ENCODE peak calls at places on chromosomes 2 and 18, in eight cellular contexts. One of them, this sample, is unnamed.
A peak's percentile ranks its signal among the peaks of the same experiment; 100 is the strongest.

GRCh38 chr2:3193423-3194330 is 183.9 kb downstream of the EIPR1 start:
- DNase-seq in NB4: peak; percentile 61
- DNase-seq in heart left ventricle: no peak
- DNase-seq in A549: no peak
- DNase-seq in lower leg skin: no peak
- DNase-seq in spleen: peak; percentile 58
- DNase-seq in body of pancreas: no peak
- DNase-seq in K562: no peak
- DNase-seq in this sample: no peak

GRCh38 chr2:237181844-237182243 is 96.2 kb downstream of the COPS8 start:
- DNase-seq in heart left ventricle: no peak
- DNase-seq in K562: no peak
- DNase-seq in body of pancreas: no peak
- DNase-seq in lower leg skin: peak; percentile 16
- DNase-seq in A549: peak; percentile 89
- DNase-seq in spleen: no peak
- DNase-seq in NB4: no peak
- DNase-seq in this sample: no peak

GRCh38 chr18:55048892-55049291 is 89.6 kb upstream of the CCDC68 start:
- DNase-seq in lower leg skin: no peak
- DNase-seq in body of pancreas: no peak
- DNase-seq in K562: no peak
- DNase-seq in NB4: no peak
- DNase-seq in heart left ventricle: no peak
- DNase-seq in A549: peak; percentile 17
- DNase-seq in spleen: no peak
- DNase-seq in this sample: no peak

GRCh38 chr2:42102606-42103450 is 55.0 kb downstream of the PKDCC start:
- DNase-seq in lower leg skin: no peak
- DNase-seq in body of pancreas: peak; percentile 73
- DNase-seq in heart left ventricle: peak; percentile 80
- DNase-seq in K562: no peak
- DNase-seq in spleen: peak; percentile 91
- DNase-seq in A549: no peak
- DNase-seq in NB4: no peak
- DNase-seq in this sample: no peak

GRCh38 chr2:182949572-182950189 is 83.2 kb upstream of the FRZB start:
- DNase-seq in K562: peak; percentile 77
- DNase-seq in spleen: no peak
- DNase-seq in lower leg skin: no peak
- DNase-seq in NB4: peak; percentile 12
- DNase-seq in A549: peak; percentile 69
- DNase-seq in body of pancreas: peak; percentile 12
- DNase-seq in heart left ventricle: peak; percentile 58
- DNase-seq in this sample: no peak

GRCh38 chr18:46340716-46341115 is 236.5 kb downstream of the HAUS1 start:
- DNase-seq in NB4: no peak
- DNase-seq in A549: no peak
- DNase-seq in body of pancreas: no peak
- DNase-seq in spleen: peak; percentile 45
- DNase-seq in K562: no peak
- DNase-seq in lower leg skin: no peak
- DNase-seq in heart left ventricle: no peak
- DNase-seq in this sample: no peak

GRCh38 chr2:186822323-186822722 is 26.6 kb downstream of the ZSWIM2 start:
- DNase-seq in body of pancreas: no peak
- DNase-seq in NB4: no peak
- DNase-seq in spleen: no peak
- DNase-seq in A549: no peak
- DNase-seq in heart left ventricle: no peak
- DNase-seq in K562: no peak
- DNase-seq in lower leg skin: no peak
- DNase-seq in this sample: no peak

GRCh38 chr2:40369619-40370397 is 82.1 kb downstream of the SLC8A1 start:
- DNase-seq in NB4: peak; percentile 12
- DNase-seq in K562: no peak
- DNase-seq in spleen: no peak
- DNase-seq in lower leg skin: no peak
- DNase-seq in body of pancreas: no peak
- DNase-seq in A549: no peak
- DNase-seq in heart left ventricle: no peak
- DNase-seq in this sample: no peak

GRCh38 chr18:68219274-68219673 is 495.6 kb downstream of the TMX3 start:
- DNase-seq in heart left ventricle: no peak
- DNase-seq in A549: no peak
- DNase-seq in lower leg skin: no peak
- DNase-seq in NB4: no peak
- DNase-seq in K562: no peak
- DNase-seq in body of pancreas: no peak
- DNase-seq in spleen: no peak
- DNase-seq in this sample: no peak

GRCh38 chr2:181738074-181738473 is 57.8 kb upstream of the NEUROD1 start:
- DNase-seq in body of pancreas: no peak
- DNase-seq in A549: peak; percentile 30
- DNase-seq in K562: peak; percentile 8
- DNase-seq in heart left ventricle: no peak
- DNase-seq in spleen: no peak
- DNase-seq in lower leg skin: no peak
- DNase-seq in NB4: peak; percentile 43
- DNase-seq in this sample: no peak

GRCh38 chr2:193187816-193188215 is 993.1 kb upstream of the TMEFF2 start:
- DNase-seq in heart left ventricle: no peak
- DNase-seq in body of pancreas: no peak
- DNase-seq in K562: no peak
- DNase-seq in spleen: no peak
- DNase-seq in NB4: no peak
- DNase-seq in lower leg skin: no peak
- DNase-seq in A549: no peak
- DNase-seq in this sample: no peak

GRCh38 chr18:22349966-22350365 is 67.7 kb downstream of the CTAGE1 start:
- DNase-seq in spleen: no peak
- DNase-seq in lower leg skin: no peak
- DNase-seq in body of pancreas: no peak
- DNase-seq in heart left ventricle: no peak
- DNase-seq in A549: no peak
- DNase-seq in K562: no peak
- DNase-seq in NB4: no peak
- DNase-seq in this sample: no peak

GRCh38 chr2:16275131-16275530 is 334.8 kb downstream of the MYCN start:
- DNase-seq in heart left ventricle: no peak
- DNase-seq in A549: no peak
- DNase-seq in NB4: no peak
- DNase-seq in body of pancreas: no peak
- DNase-seq in spleen: no peak
- DNase-seq in lower leg skin: no peak
- DNase-seq in K562: no peak
- DNase-seq in this sample: no peak

GRCh38 chr2:239098288-239098970 is 250.5 kb downstream of the TWIST2 start:
- DNase-seq in heart left ventricle: no peak
- DNase-seq in body of pancreas: no peak
- DNase-seq in spleen: no peak
- DNase-seq in NB4: no peak
- DNase-seq in A549: no peak
- DNase-seq in lower leg skin: no peak
- DNase-seq in K562: no peak
- DNase-seq in this sample: peak; percentile 58

GRCh38 chr2:63663013-63663864 is 74.5 kb downstream of the MDH1 start:
- DNase-seq in heart left ventricle: no peak
- DNase-seq in K562: no peak
- DNase-seq in lower leg skin: no peak
- DNase-seq in spleen: no peak
- DNase-seq in A549: no peak
- DNase-seq in NB4: no peak
- DNase-seq in body of pancreas: no peak
- DNase-seq in this sample: no peak

GRCh38 chr2:38158361-38159128 is 82.6 kb upstream of the CYP1B1 start:
- DNase-seq in spleen: no peak
- DNase-seq in heart left ventricle: no peak
- DNase-seq in A549: no peak
- DNase-seq in K562: no peak
- DNase-seq in body of pancreas: no peak
- DNase-seq in NB4: no peak
- DNase-seq in lower leg skin: no peak
- DNase-seq in this sample: no peak

GRCh38 chr2:6496376-6496775 is 369.3 kb downstream of the CMPK2 start:
- DNase-seq in body of pancreas: no peak
- DNase-seq in heart left ventricle: no peak
- DNase-seq in A549: no peak
- DNase-seq in K562: no peak
- DNase-seq in lower leg skin: no peak
- DNase-seq in spleen: no peak
- DNase-seq in NB4: no peak
- DNase-seq in this sample: no peak

GRCh38 chr2:27832396-27832795 is 57.8 kb downstream of the RBKS start:
- DNase-seq in lower leg skin: no peak
- DNase-seq in body of pancreas: no peak
- DNase-seq in NB4: peak; percentile 87
- DNase-seq in K562: no peak
- DNase-seq in spleen: no peak
- DNase-seq in heart left ventricle: no peak
- DNase-seq in A549: no peak
- DNase-seq in this sample: no peak

GRCh38 chr2:58871469-58872142 is 630.5 kb upstream of the FANCL start:
- DNase-seq in spleen: no peak
- DNase-seq in A549: no peak
- DNase-seq in lower leg skin: no peak
- DNase-seq in heart left ventricle: no peak
- DNase-seq in K562: peak; percentile 21
- DNase-seq in body of pancreas: no peak
- DNase-seq in NB4: no peak
- DNase-seq in this sample: no peak

GRCh38 chr18:70036771-70037452 is 89.2 kb upstream of the CD226 start:
- DNase-seq in body of pancreas: no peak
- DNase-seq in lower leg skin: no peak
- DNase-seq in A549: no peak
- DNase-seq in heart left ventricle: no peak
- DNase-seq in NB4: no peak
- DNase-seq in spleen: no peak
- DNase-seq in K562: peak; percentile 65
- DNase-seq in this sample: no peak

DNA sequence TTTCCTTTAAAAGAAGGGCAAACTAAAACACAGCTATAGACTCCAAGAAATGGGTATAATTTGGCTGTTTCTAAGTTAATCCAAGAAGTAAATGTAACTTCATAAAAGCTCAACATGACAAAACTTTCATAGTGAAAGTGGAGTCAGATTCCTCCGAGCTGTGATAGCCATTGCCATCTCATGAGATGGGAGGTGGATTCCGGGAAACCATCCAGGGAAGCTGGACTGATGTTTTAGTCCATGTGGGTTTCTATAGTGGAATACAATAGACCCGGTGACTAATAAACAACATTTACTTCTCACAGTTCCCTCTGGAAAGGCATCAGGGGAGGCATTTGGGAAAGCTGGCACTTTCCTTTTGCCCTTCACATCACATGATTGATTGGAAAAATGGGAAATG is 10.0 kb upstream of the LAPTM4A start:
- DNase-seq in body of pancreas: no peak
- DNase-seq in lower leg skin: no peak
- DNase-seq in NB4: no peak
- DNase-seq in spleen: no peak
- DNase-seq in K562: no peak
- DNase-seq in A549: no peak
- DNase-seq in heart left ventricle: no peak
- DNase-seq in this sample: no peak
- TF ChIP-seq CTCF in body of pancreas: no peak
- TF ChIP-seq CTCF in lower leg skin: no peak
- TF ChIP-seq CTCF in NB4: no peak
- TF ChIP-seq CTCF in spleen: no peak
- TF ChIP-seq CTCF in K562: no peak
- TF ChIP-seq CTCF in A549: no peak
- TF ChIP-seq CTCF in heart left ventricle: no peak
- TF ChIP-seq CTCF in this sample: no peak

DNA sequence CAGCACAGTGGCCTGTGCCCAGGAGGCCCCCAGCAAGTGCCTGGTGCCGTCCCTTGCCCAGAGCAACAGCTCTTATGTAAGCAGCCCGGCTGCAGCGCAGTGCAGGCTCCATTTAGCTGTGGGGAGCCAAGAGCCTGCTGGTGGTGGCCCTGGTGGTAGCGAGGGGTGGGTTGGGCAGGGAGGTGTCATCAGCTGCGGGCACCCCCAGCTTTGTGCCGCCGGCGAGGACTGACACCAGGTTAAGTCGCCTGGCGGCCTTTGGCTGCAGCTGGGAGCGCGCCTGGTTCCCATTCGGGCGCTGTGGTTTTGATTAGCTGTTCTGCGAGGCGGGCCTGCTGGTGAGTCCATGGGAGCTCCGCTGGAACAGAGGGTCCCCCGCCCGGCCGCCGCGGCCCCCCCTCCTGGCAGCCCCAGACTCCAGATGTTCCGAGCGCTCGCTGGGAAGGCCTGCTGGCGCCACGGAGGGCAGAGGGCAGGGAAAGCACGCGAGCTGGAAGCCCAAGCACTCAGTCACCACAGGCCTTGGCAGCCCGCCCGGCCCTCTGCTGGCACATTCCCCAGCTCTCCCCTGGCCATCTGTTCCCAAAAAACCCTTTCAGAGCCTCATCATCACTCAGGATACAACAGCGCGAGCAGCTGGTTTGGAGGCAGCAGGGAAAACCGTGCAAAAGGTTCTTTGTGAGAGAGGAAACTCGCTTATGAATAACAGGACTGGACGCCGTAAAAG is 18.4 kb downstream of the ATOH8 start:
- DNase-seq in spleen: peak; percentile 91
- DNase-seq in NB4: no peak
- DNase-seq in body of pancreas: peak; percentile 97
- DNase-seq in lower leg skin: peak; percentile 93
- DNase-seq in K562: no peak
- DNase-seq in A549: peak; percentile 90
- DNase-seq in heart left ventricle: peak; percentile 99
- DNase-seq in this sample: peak; percentile 94
- TF ChIP-seq POLR2A in spleen: no peak
- TF ChIP-seq POLR2A in NB4: no peak
- TF ChIP-seq POLR2A in body of pancreas: no peak
- TF ChIP-seq POLR2A in lower leg skin: no peak
- TF ChIP-seq POLR2A in K562: no peak
- TF ChIP-seq POLR2A in A549: no peak
- TF ChIP-seq POLR2A in heart left ventricle: no peak
- TF ChIP-seq POLR2A in this sample: no peak

GRCh38 chr2:96345403-96345802 is 9.8 kb downstream of the NCAPH start:
- DNase-seq in body of pancreas: no peak
- DNase-seq in lower leg skin: no peak
- DNase-seq in heart left ventricle: no peak
- DNase-seq in NB4: peak; percentile 26
- DNase-seq in K562: no peak
- DNase-seq in spleen: no peak
- DNase-seq in A549: peak; percentile 21
- DNase-seq in this sample: no peak
- TF ChIP-seq CTCF in body of pancreas: no peak
- TF ChIP-seq CTCF in lower leg skin: no peak
- TF ChIP-seq CTCF in heart left ventricle: peak; percentile 12
- TF ChIP-seq CTCF in NB4: peak; percentile 20
- TF ChIP-seq CTCF in K562: no peak
- TF ChIP-seq CTCF in spleen: peak; percentile 19
- TF ChIP-seq CTCF in A549: no peak
- TF ChIP-seq CTCF in this sample: no peak

DNA sequence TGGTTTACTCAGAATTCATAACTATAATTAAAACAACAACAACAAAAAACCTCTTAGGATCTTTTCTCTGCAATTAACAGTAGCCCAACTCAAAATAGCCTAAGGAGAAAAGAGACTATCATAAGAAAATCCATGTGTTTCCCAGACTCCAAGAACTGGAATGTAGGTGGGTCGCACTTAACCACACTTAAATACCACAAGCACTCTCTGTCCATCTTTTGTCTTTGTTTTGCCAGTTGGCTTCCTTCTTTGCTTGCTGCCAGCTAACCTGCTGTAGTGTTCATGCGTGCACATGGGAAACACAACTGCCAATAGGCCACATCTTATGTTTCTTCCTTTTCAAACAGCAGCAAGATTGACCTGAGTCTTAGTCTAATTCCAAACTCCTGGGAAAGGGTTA is 24.1 kb upstream of the ACVR1 start:
- DNase-seq in A549: no peak
- DNase-seq in heart left ventricle: no peak
- DNase-seq in spleen: no peak
- DNase-seq in K562: no peak
- DNase-seq in body of pancreas: no peak
- DNase-seq in lower leg skin: no peak
- DNase-seq in NB4: no peak
- DNase-seq in this sample: no peak
- TF ChIP-seq POLR2A in A549: no peak
- TF ChIP-seq POLR2A in heart left ventricle: no peak
- TF ChIP-seq POLR2A in spleen: no peak
- TF ChIP-seq POLR2A in K562: no peak
- TF ChIP-seq POLR2A in body of pancreas: no peak
- TF ChIP-seq POLR2A in lower leg skin: no peak
- TF ChIP-seq POLR2A in NB4: no peak
- TF ChIP-seq POLR2A in this sample: no peak

This sample was measured in breast epithelium.